ENCODE peak calls at places on chromosomes 5 and 9, in seven cellular contexts. P is cardiac muscle cell; L is A549; N is T1000; Y is activated CD8-positive, alpha-beta T cell treated with anti-CD3 and anti-CD28 coated beads for 36 hours; R is hypothalamus; G is activated naive CD4-positive, alpha-beta T cell treated with anti-CD3 and anti-CD28 coated beads, Interleukin-2, amount 50 U/mL, for 16 hours. W is an unnamed sample.
A peak's percentile ranks its signal among the peaks of the same experiment; 100 is the strongest.

GRCh38 chr5:171776747-171777419 is 8.7 kb upstream of the SMIM23 start:
- DNase-seq in P (no peak), L (no peak), N (no peak), Y (no peak), R (no peak), G (no peak), W (no peak)

GRCh38 chr5:135543151-135543818 is 7.5 kb upstream of the NEUROG1 start:
- DNase-seq in P (no peak), L (no peak), N (no peak), Y (no peak), R (no peak), G (no peak), W (peak; percentile 77)

GRCh38 chr9:136088939-136089696 is 6.0 kb downstream of the NACC2 start:
- DNase-seq in P (no peak), L (no peak), N (no peak), Y (peak; percentile 30), R (no peak), G (no peak), W (no peak)

GRCh38 chr5:101995585-101995984 is 300.5 kb downstream of the SLCO4C1 start:
- DNase-seq in P (no peak), L (no peak), N (no peak), Y (no peak), R (no peak), G (no peak), W (peak; percentile 14)

GRCh38 chr5:143865421-143865820 is 53.5 kb downstream of the HMHB1 start:
- DNase-seq in P (no peak), L (no peak), N (no peak), Y (no peak), R (no peak), G (no peak), W (no peak)

GRCh38 chr5:127492854-127493738 is 24.3 kb upstream of the PRRC1 start:
- DNase-seq in P (peak; percentile 59), L (peak; percentile 52), N (no peak), Y (no peak), R (no peak), G (no peak), W (peak; percentile 4)

GRCh38 chr9:134054891-134055811 is 12.7 kb downstream of the BRD3 start:
- DNase-seq in P (no peak), L (no peak), N (no peak), Y (no peak), R (no peak), G (peak; percentile 7), W (no peak)

GRCh38 chr5:78829811-78830499 is 155.2 kb downstream of the ARSB start:
- DNase-seq in P (no peak), L (no peak), N (no peak), Y (no peak), R (no peak), G (no peak), W (no peak)

GRCh38 chr9:91760906-91761305 is 189.1 kb downstream of the ROR2 start:
- DNase-seq in P (no peak), L (no peak), N (no peak), Y (no peak), R (no peak), G (no peak), W (no peak)

GRCh38 chr5:132369012-132369470 is 469 bp upstream of the SLC22A5 start:
- DNase-seq in P (no peak), L (no peak), N (no peak), Y (no peak), R (no peak), G (no peak), W (no peak)

GRCh38 chr9:130794923-130795495 is 40.0 kb upstream of the ABL1 start:
- DNase-seq in P (no peak), L (no peak), N (no peak), Y (no peak), R (no peak), G (no peak), W (no peak)

GRCh38 chr9:72154468-72155281 is 5.4 kb downstream of the GDA start:
- DNase-seq in P (no peak), L (peak; percentile 31), N (no peak), Y (no peak), R (no peak), G (no peak), W (no peak)

GRCh38 chr5:176440932-176441706 is 7.1 kb upstream of the FAF2 start:
- DNase-seq in P (peak; percentile 22), L (no peak), N (no peak), Y (no peak), R (no peak), G (no peak), W (no peak)

GRCh38 chr9:70021026-70021571 is 22.5 kb upstream of the MAMDC2 start:
- DNase-seq in P (no peak), L (no peak), N (peak; percentile 34), Y (no peak), R (peak; percentile 27), G (no peak), W (no peak)

W was measured in ELF-1.